ENCODE peak calls at places on chromosomes 16 and 17, in four cellular contexts. F is NCI-H1092, H is lower leg skin, E is left ventricle myocardium superior. I is an unnamed sample.

GRCh38 chr17:73042809-73043685 is 49.4 kb downstream of the SLC39A11 start:
- DNase-seq in E (no peak), H (peak), F (no peak), I (no peak)

GRCh38 chr17:17928422-17929386 is 43.5 kb downstream of the TOM1L2 start:
- DNase-seq in H (no peak), E (no peak), F (no peak), I (no peak)

GRCh38 chr17:70552230-70552981 is 383.1 kb downstream of the KCNJ2 start:
- DNase-seq in F (peak), E (no peak), H (no peak), I (no peak)

GRCh38 chr17:2468270-2468669 is 43.4 kb downstream of the METTL16 start:
- DNase-seq in E (no peak), F (no peak), H (no peak), I (no peak)

GRCh38 chr16:31529398-31530312 is 2.0 kb downstream of the AHSP start:
- DNase-seq in H (no peak), F (no peak), E (no peak), I (no peak)

GRCh38 chr17:30398328-30399041 is 19.8 kb downstream of the CPD start:
- DNase-seq in E (no peak), F (no peak), H (no peak), I (no peak)

GRCh38 chr17:20174588-20175265 is 165.6 kb downstream of the SPECC1 start:
- DNase-seq in H (no peak), E (no peak), F (no peak), I (no peak)

GRCh38 chr17:44467108-44467507 is 36.1 kb downstream of the GPATCH8 start:
- DNase-seq in E (no peak), F (no peak), H (no peak), I (no peak)

GRCh38 chr17:38893612-38894011 is 23.8 kb downstream of the LASP1 start:
- DNase-seq in E (peak), F (no peak), H (no peak), I (no peak)

GRCh38 chr17:39754958-39755549 is 17.3 kb downstream of the GRB7 start:
- DNase-seq in F (no peak), E (no peak), H (no peak), I (no peak)

GRCh38 chr16:1097800-1098199 is 1.8 kb upstream of the C1QTNF8 start:
- DNase-seq in E (peak), F (no peak), H (no peak), I (no peak)

GRCh38 chr17:63162406-63163157 is 196.5 kb downstream of the TANC2 start:
- DNase-seq in E (no peak), H (no peak), F (no peak), I (no peak)

GRCh38 chr16:12497558-12497957 is 306.1 kb downstream of the CPPED1 start:
- DNase-seq in H (no peak), E (no peak), F (no peak), I (no peak)

GRCh38 chr17:47316316-47316715 is 7.4 kb upstream of the EFCAB13 start:
- DNase-seq in E (no peak), F (no peak), H (no peak), I (no peak)

GRCh38 chr17:60391419-60392041 is 403 bp downstream of the USP32 start:
- DNase-seq in E (no peak), F (no peak), H (no peak), I (no peak)